ENCODE peak calls at places on chromosome 5, in four cellular contexts. G, S, U and O are unnamed samples.

GRCh38 chr5:132207783-132208182 is 19.9 kb downstream of the P4HA2 start:
- DNase-seq in S (no peak), G (no peak), U (no peak), O (no peak)

GRCh38 chr5:58828145-58828544 is 245.3 kb downstream of the RAB3C start:
- DNase-seq in U (no peak), G (no peak), S (no peak), O (no peak)

GRCh38 chr5:89584339-89584956 is 701.5 kb upstream of the MEF2C start:
- DNase-seq in U (no peak), G (no peak), S (peak; percentile 62), O (peak; percentile 20)

GRCh38 chr5:143657814-143658395 is 154.1 kb upstream of the HMHB1 start:
- DNase-seq in U (peak; percentile 11), S (no peak), G (no peak), O (no peak)

GRCh38 chr5:60136841-60137240 is 243.3 kb upstream of the PDE4D start:
- DNase-seq in U (no peak), S (no peak), G (no peak), O (no peak)

GRCh38 chr5:132291026-132291425 is 3.2 kb upstream of the SLC22A4 start:
- DNase-seq in S (no peak), G (no peak), U (no peak), O (no peak)

GRCh38 chr5:18078157-18078556 is 443.9 kb downstream of the TAF11L14 start:
- DNase-seq in U (no peak), S (no peak), G (no peak), O (no peak)

GRCh38 chr5:153654444-153654843 is 164.0 kb downstream of the GRIA1 start:
- DNase-seq in S (peak; percentile 8), G (no peak), U (no peak), O (peak; percentile 39)

GRCh38 chr5:15501057-15501791 is 1.2 kb downstream of the FBXL7 start:
- DNase-seq in U (peak; percentile 63), G (peak; percentile 55), S (peak; percentile 88), O (peak; percentile 56)

GRCh38 chr5:77168187-77168883 is 42.1 kb upstream of the PDE8B start:
- DNase-seq in S (no peak), U (peak; percentile 30), G (peak; percentile 67), O (peak; percentile 12)

GRCh38 chr5:180519098-180519497 is 24.9 kb downstream of the CNOT6 start:
- DNase-seq in S (peak; percentile 68), U (no peak), G (no peak), O (no peak)

GRCh38 chr5:73647721-73648120 is 21.7 kb downstream of the ARHGEF28 start:
- DNase-seq in S (no peak), G (no peak), U (no peak), O (no peak)

GRCh38 chr5:31232273-31232888 is 38.9 kb downstream of the CDH6 start:
- DNase-seq in U (peak; percentile 41), G (no peak), S (peak; percentile 90), O (peak; percentile 50)

GRCh38 chr5:109316631-109317030 is 93.1 kb downstream of the PJA2 start:
- DNase-seq in U (no peak), S (peak; percentile 66), G (no peak), O (no peak)

GRCh38 chr5:25550793-25551192 is 906.0 kb upstream of the CDH10 start:
- DNase-seq in G (no peak), U (no peak), S (no peak), O (no peak)

GRCh38 chr5:141840826-141841360 is 37.3 kb downstream of the PCDH1 start:
- DNase-seq in U (no peak), S (no peak), G (no peak), O (no peak)

GRCh38 chr5:125499969-125500368 is 753.5 kb upstream of the ZNF608 start:
- DNase-seq in S (no peak), U (no peak), G (no peak), O (no peak)

GRCh38 chr5:36298546-36298945 is 3.2 kb downstream of the RANBP3L start:
- DNase-seq in S (peak; percentile 30), U (no peak), G (no peak), O (no peak)

GRCh38 chr5:173535166-173535975 is 81.1 kb downstream of the BOD1 start:
- DNase-seq in U (no peak), G (no peak), S (peak; percentile 59), O (no peak)

GRCh38 chr5:118984602-118985001 is 3.7 kb downstream of the DTWD2 start:
- DNase-seq in U (no peak), S (peak; percentile 23), G (no peak), O (peak; percentile 77)
- H3K4me3 ChIP-seq in U (no peak overlapping the region), S (no peak overlapping the region), G (no peak overlapping the region), O (no peak overlapping the region)

GRCh38 chr5:9283473-9283872 is 262.4 kb downstream of the SEMA5A start:
- DNase-seq in S (no peak), G (no peak), U (no peak), O (no peak)
- TF ChIP-seq CTCF in S (no peak), G (no peak), U (no peak), O (no peak)

DNA sequence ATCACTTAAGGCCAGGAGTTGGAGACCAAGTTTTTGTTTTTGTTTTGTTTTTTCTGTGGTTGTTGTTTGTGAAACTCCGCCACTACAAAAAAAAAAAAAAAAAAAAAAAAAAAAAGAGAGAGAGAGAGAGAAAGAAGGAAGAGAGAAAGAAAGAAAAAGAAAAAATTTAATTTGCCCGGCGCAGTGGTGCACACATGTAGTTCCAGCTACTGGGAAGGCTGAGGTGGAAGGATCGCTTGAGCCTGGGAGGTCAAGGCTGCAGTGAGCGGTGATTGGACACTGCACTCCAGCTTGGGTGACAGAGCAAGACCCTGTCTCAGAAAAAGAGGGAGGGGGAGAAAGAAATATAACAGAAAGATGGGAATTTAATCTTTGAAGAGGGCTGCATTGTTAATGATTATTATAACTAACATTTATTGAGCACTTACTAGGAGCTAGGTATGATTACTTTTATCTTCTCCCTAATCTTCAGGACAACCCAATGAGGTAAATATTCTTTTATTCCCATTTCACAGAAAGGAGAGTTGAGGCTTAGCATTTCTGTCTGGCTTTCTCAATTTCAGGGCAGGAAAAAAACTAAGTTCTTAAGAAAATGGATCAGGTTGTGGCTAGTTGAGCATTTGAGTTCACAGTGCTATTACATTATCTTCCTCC is 1.0 kb downstream of the THG1L start:
- DNase-seq in U (no peak), S (no peak), G (no peak), O (no peak)
- H3K4me3 ChIP-seq in U (peak overlapping the region; percentile 74), S (peak overlapping the region; percentile 100), G (peak overlapping the region; percentile 78), O (peak overlapping the region; percentile 62)

DNA sequence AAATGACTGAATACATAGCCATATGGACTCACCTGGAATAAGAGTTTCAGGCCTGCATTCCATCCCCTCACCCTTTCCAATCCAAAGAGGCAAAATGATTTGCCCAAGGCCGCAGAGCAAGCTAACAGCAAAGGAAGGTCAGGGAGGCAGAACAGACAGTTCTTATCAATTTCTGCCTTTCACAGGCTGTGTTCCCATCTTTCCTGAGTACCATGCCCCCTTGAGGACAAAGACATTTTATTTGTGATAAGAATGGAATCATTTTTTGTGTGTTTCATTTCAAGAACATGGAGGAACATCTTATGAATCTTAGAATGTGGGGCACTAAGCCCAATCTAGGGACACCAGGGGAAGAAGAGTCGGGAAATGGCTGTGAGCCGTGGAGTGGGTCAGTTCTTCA is 13.9 kb downstream of the LHFPL2 start:
- DNase-seq in G (no peak), S (peak; percentile 16), U (no peak), O (no peak)
- TF ChIP-seq CTCF in G (no peak), S (no peak), U (peak; percentile 57), O (peak; percentile 18)

GRCh38 chr5:11507156-11507910 is 396.9 kb downstream of the CTNND2 start:
- DNase-seq in G (no peak), U (no peak), S (no peak), O (no peak)
- H3K4me3 ChIP-seq in G (no peak overlapping the region), U (no peak overlapping the region), S (no peak overlapping the region), O (no peak overlapping the region)